ENCODE peak calls at places on chromosome 17, in nine cellular contexts. One of them, this sample, is unnamed.

GRCh38 chr17:61645898-61646297 is 54.9 kb upstream of the NACA2 start:
- DNase-seq in stimulated activated CD4-positive, alpha-beta T cell treated with anti-CD3 and anti-CD28 coated beads, Interleukin-12 subunit alpha, Interleukin-12 subunit beta, amount 100 ng/mL, for 4 hours: no peak
- DNase-seq in mesenchymal stem cell: no peak
- DNase-seq in colonic mucosa: no peak
- DNase-seq in thoracic aorta: no peak
- DNase-seq in HTR-8/SVneo: no peak
- DNase-seq in bronchial epithelial cell: no peak
- DNase-seq in putamen: peak
- DNase-seq in HEK293T: no peak
- DNase-seq in this sample: no peak

GRCh38 chr17:50194441-50195195 is 6.8 kb downstream of the COL1A1 start:
- DNase-seq in stimulated activated CD4-positive, alpha-beta T cell treated with anti-CD3 and anti-CD28 coated beads, Interleukin-12 subunit alpha, Interleukin-12 subunit beta, amount 100 ng/mL, for 4 hours: no peak
- DNase-seq in mesenchymal stem cell: no peak
- DNase-seq in colonic mucosa: no peak
- DNase-seq in thoracic aorta: no peak
- DNase-seq in HTR-8/SVneo: no peak
- DNase-seq in bronchial epithelial cell: no peak
- DNase-seq in putamen: no peak
- DNase-seq in HEK293T: no peak
- DNase-seq in this sample: no peak

GRCh38 chr17:36975922-36976515 is 27.3 kb downstream of the AATF start:
- DNase-seq in stimulated activated CD4-positive, alpha-beta T cell treated with anti-CD3 and anti-CD28 coated beads, Interleukin-12 subunit alpha, Interleukin-12 subunit beta, amount 100 ng/mL, for 4 hours: no peak
- DNase-seq in mesenchymal stem cell: no peak
- DNase-seq in colonic mucosa: no peak
- DNase-seq in thoracic aorta: no peak
- DNase-seq in HTR-8/SVneo: no peak
- DNase-seq in bronchial epithelial cell: peak
- DNase-seq in putamen: no peak
- DNase-seq in HEK293T: no peak
- DNase-seq in this sample: no peak

GRCh38 chr17:8470447-8471047 is 34.9 kb downstream of the NDEL1 start:
- DNase-seq in stimulated activated CD4-positive, alpha-beta T cell treated with anti-CD3 and anti-CD28 coated beads, Interleukin-12 subunit alpha, Interleukin-12 subunit beta, amount 100 ng/mL, for 4 hours: no peak
- DNase-seq in mesenchymal stem cell: no peak
- DNase-seq in colonic mucosa: no peak
- DNase-seq in thoracic aorta: no peak
- DNase-seq in HTR-8/SVneo: no peak
- DNase-seq in bronchial epithelial cell: no peak
- DNase-seq in putamen: no peak
- DNase-seq in HEK293T: no peak
- DNase-seq in this sample: no peak

GRCh38 chr17:45137561-45138305 is 2.2 kb downstream of the ACBD4 start:
- DNase-seq in stimulated activated CD4-positive, alpha-beta T cell treated with anti-CD3 and anti-CD28 coated beads, Interleukin-12 subunit alpha, Interleukin-12 subunit beta, amount 100 ng/mL, for 4 hours: no peak
- DNase-seq in mesenchymal stem cell: no peak
- DNase-seq in colonic mucosa: peak
- DNase-seq in thoracic aorta: no peak
- DNase-seq in HTR-8/SVneo: no peak
- DNase-seq in bronchial epithelial cell: no peak
- DNase-seq in putamen: no peak
- DNase-seq in HEK293T: no peak
- DNase-seq in this sample: peak

GRCh38 chr17:71760062-71760720 is 360.6 kb upstream of the SOX9 start:
- DNase-seq in stimulated activated CD4-positive, alpha-beta T cell treated with anti-CD3 and anti-CD28 coated beads, Interleukin-12 subunit alpha, Interleukin-12 subunit beta, amount 100 ng/mL, for 4 hours: no peak
- DNase-seq in mesenchymal stem cell: peak
- DNase-seq in colonic mucosa: no peak
- DNase-seq in thoracic aorta: no peak
- DNase-seq in HTR-8/SVneo: no peak
- DNase-seq in bronchial epithelial cell: peak
- DNase-seq in putamen: no peak
- DNase-seq in HEK293T: no peak
- DNase-seq in this sample: no peak

GRCh38 chr17:3796110-3796821 is 4.7 kb downstream of the ITGAE start:
- DNase-seq in stimulated activated CD4-positive, alpha-beta T cell treated with anti-CD3 and anti-CD28 coated beads, Interleukin-12 subunit alpha, Interleukin-12 subunit beta, amount 100 ng/mL, for 4 hours: peak
- DNase-seq in mesenchymal stem cell: no peak
- DNase-seq in colonic mucosa: no peak
- DNase-seq in thoracic aorta: no peak
- DNase-seq in HTR-8/SVneo: no peak
- DNase-seq in bronchial epithelial cell: no peak
- DNase-seq in putamen: no peak
- DNase-seq in HEK293T: no peak
- DNase-seq in this sample: peak

GRCh38 chr17:63976702-63977101 is 4.0 kb upstream of the SCN4A start:
- DNase-seq in stimulated activated CD4-positive, alpha-beta T cell treated with anti-CD3 and anti-CD28 coated beads, Interleukin-12 subunit alpha, Interleukin-12 subunit beta, amount 100 ng/mL, for 4 hours: no peak
- DNase-seq in mesenchymal stem cell: no peak
- DNase-seq in colonic mucosa: no peak
- DNase-seq in thoracic aorta: no peak
- DNase-seq in HTR-8/SVneo: no peak
- DNase-seq in bronchial epithelial cell: no peak
- DNase-seq in putamen: no peak
- DNase-seq in HEK293T: no peak
- DNase-seq in this sample: no peak

GRCh38 chr17:42895185-42895555 is 5.4 kb upstream of the G6PC1 start:
- DNase-seq in stimulated activated CD4-positive, alpha-beta T cell treated with anti-CD3 and anti-CD28 coated beads, Interleukin-12 subunit alpha, Interleukin-12 subunit beta, amount 100 ng/mL, for 4 hours: no peak
- DNase-seq in mesenchymal stem cell: peak
- DNase-seq in colonic mucosa: peak
- DNase-seq in thoracic aorta: peak
- DNase-seq in HTR-8/SVneo: peak
- DNase-seq in bronchial epithelial cell: peak
- DNase-seq in putamen: no peak
- DNase-seq in HEK293T: no peak
- DNase-seq in this sample: peak

GRCh38 chr17:3766783-3767182 is 34.2 kb downstream of the ITGAE start:
- DNase-seq in stimulated activated CD4-positive, alpha-beta T cell treated with anti-CD3 and anti-CD28 coated beads, Interleukin-12 subunit alpha, Interleukin-12 subunit beta, amount 100 ng/mL, for 4 hours: no peak
- DNase-seq in mesenchymal stem cell: no peak
- DNase-seq in colonic mucosa: no peak
- DNase-seq in thoracic aorta: no peak
- DNase-seq in HTR-8/SVneo: no peak
- DNase-seq in bronchial epithelial cell: no peak
- DNase-seq in putamen: no peak
- DNase-seq in HEK293T: no peak
- DNase-seq in this sample: no peak

GRCh38 chr17:4678448-4679026 is 25.4 kb downstream of the PELP1 start:
- DNase-seq in stimulated activated CD4-positive, alpha-beta T cell treated with anti-CD3 and anti-CD28 coated beads, Interleukin-12 subunit alpha, Interleukin-12 subunit beta, amount 100 ng/mL, for 4 hours: no peak
- DNase-seq in mesenchymal stem cell: peak
- DNase-seq in colonic mucosa: no peak
- DNase-seq in thoracic aorta: no peak
- DNase-seq in HTR-8/SVneo: peak
- DNase-seq in bronchial epithelial cell: peak
- DNase-seq in putamen: no peak
- DNase-seq in HEK293T: no peak
- DNase-seq in this sample: no peak

GRCh38 chr17:35448214-35448898 is at the start of gene SLFN13:
- DNase-seq in stimulated activated CD4-positive, alpha-beta T cell treated with anti-CD3 and anti-CD28 coated beads, Interleukin-12 subunit alpha, Interleukin-12 subunit beta, amount 100 ng/mL, for 4 hours: peak
- DNase-seq in mesenchymal stem cell: peak
- DNase-seq in colonic mucosa: peak
- DNase-seq in thoracic aorta: no peak
- DNase-seq in HTR-8/SVneo: peak
- DNase-seq in bronchial epithelial cell: peak
- DNase-seq in putamen: no peak
- DNase-seq in HEK293T: no peak
- DNase-seq in this sample: peak

GRCh38 chr17:51640108-51640622 is 379.8 kb downstream of the UTP18 start:
- DNase-seq in stimulated activated CD4-positive, alpha-beta T cell treated with anti-CD3 and anti-CD28 coated beads, Interleukin-12 subunit alpha, Interleukin-12 subunit beta, amount 100 ng/mL, for 4 hours: no peak
- DNase-seq in mesenchymal stem cell: no peak
- DNase-seq in colonic mucosa: no peak
- DNase-seq in thoracic aorta: no peak
- DNase-seq in HTR-8/SVneo: no peak
- DNase-seq in bronchial epithelial cell: peak
- DNase-seq in putamen: no peak
- DNase-seq in HEK293T: peak
- DNase-seq in this sample: no peak

GRCh38 chr17:50257574-50258224 is 16.6 kb upstream of the TMEM92 start:
- DNase-seq in stimulated activated CD4-positive, alpha-beta T cell treated with anti-CD3 and anti-CD28 coated beads, Interleukin-12 subunit alpha, Interleukin-12 subunit beta, amount 100 ng/mL, for 4 hours: no peak
- DNase-seq in mesenchymal stem cell: no peak
- DNase-seq in colonic mucosa: no peak
- DNase-seq in thoracic aorta: no peak
- DNase-seq in HTR-8/SVneo: no peak
- DNase-seq in bronchial epithelial cell: no peak
- DNase-seq in putamen: no peak
- DNase-seq in HEK293T: peak
- DNase-seq in this sample: no peak

GRCh38 chr17:71975331-71975801 is 145.5 kb upstream of the SOX9 start:
- DNase-seq in stimulated activated CD4-positive, alpha-beta T cell treated with anti-CD3 and anti-CD28 coated beads, Interleukin-12 subunit alpha, Interleukin-12 subunit beta, amount 100 ng/mL, for 4 hours: no peak
- DNase-seq in mesenchymal stem cell: no peak
- DNase-seq in colonic mucosa: peak
- DNase-seq in thoracic aorta: peak
- DNase-seq in HTR-8/SVneo: peak
- DNase-seq in bronchial epithelial cell: no peak
- DNase-seq in putamen: no peak
- DNase-seq in HEK293T: no peak
- DNase-seq in this sample: peak

GRCh38 chr17:74649909-74650308 is 26.4 kb upstream of the CD300E start:
- DNase-seq in stimulated activated CD4-positive, alpha-beta T cell treated with anti-CD3 and anti-CD28 coated beads, Interleukin-12 subunit alpha, Interleukin-12 subunit beta, amount 100 ng/mL, for 4 hours: no peak
- DNase-seq in mesenchymal stem cell: no peak
- DNase-seq in colonic mucosa: no peak
- DNase-seq in thoracic aorta: no peak
- DNase-seq in HTR-8/SVneo: no peak
- DNase-seq in bronchial epithelial cell: no peak
- DNase-seq in putamen: no peak
- DNase-seq in HEK293T: no peak
- DNase-seq in this sample: no peak

GRCh38 chr17:43215341-43215740 is 3.7 kb downstream of the TMEM106A start:
- DNase-seq in stimulated activated CD4-positive, alpha-beta T cell treated with anti-CD3 and anti-CD28 coated beads, Interleukin-12 subunit alpha, Interleukin-12 subunit beta, amount 100 ng/mL, for 4 hours: no peak
- DNase-seq in mesenchymal stem cell: no peak
- DNase-seq in colonic mucosa: no peak
- DNase-seq in thoracic aorta: no peak
- DNase-seq in HTR-8/SVneo: no peak
- DNase-seq in bronchial epithelial cell: no peak
- DNase-seq in putamen: no peak
- DNase-seq in HEK293T: no peak
- DNase-seq in this sample: no peak

GRCh38 chr17:40528692-40529417 is 27.4 kb upstream of the TNS4 start:
- DNase-seq in stimulated activated CD4-positive, alpha-beta T cell treated with anti-CD3 and anti-CD28 coated beads, Interleukin-12 subunit alpha, Interleukin-12 subunit beta, amount 100 ng/mL, for 4 hours: no peak
- DNase-seq in mesenchymal stem cell: no peak
- DNase-seq in colonic mucosa: no peak
- DNase-seq in thoracic aorta: no peak
- DNase-seq in HTR-8/SVneo: no peak
- DNase-seq in bronchial epithelial cell: no peak
- DNase-seq in putamen: no peak
- DNase-seq in HEK293T: no peak
- DNase-seq in this sample: no peak

GRCh38 chr17:73356561-73357170 is 44.9 kb upstream of the CDC42EP4 start:
- DNase-seq in stimulated activated CD4-positive, alpha-beta T cell treated with anti-CD3 and anti-CD28 coated beads, Interleukin-12 subunit alpha, Interleukin-12 subunit beta, amount 100 ng/mL, for 4 hours: no peak
- DNase-seq in mesenchymal stem cell: no peak
- DNase-seq in colonic mucosa: no peak
- DNase-seq in thoracic aorta: no peak
- DNase-seq in HTR-8/SVneo: no peak
- DNase-seq in bronchial epithelial cell: no peak
- DNase-seq in putamen: no peak
- DNase-seq in HEK293T: no peak
- DNase-seq in this sample: no peak

GRCh38 chr17:77837917-77838316 is 120.6 kb upstream of the TNRC6C start:
- DNase-seq in stimulated activated CD4-positive, alpha-beta T cell treated with anti-CD3 and anti-CD28 coated beads, Interleukin-12 subunit alpha, Interleukin-12 subunit beta, amount 100 ng/mL, for 4 hours: no peak
- DNase-seq in mesenchymal stem cell: no peak
- DNase-seq in colonic mucosa: no peak
- DNase-seq in thoracic aorta: no peak
- DNase-seq in HTR-8/SVneo: no peak
- DNase-seq in bronchial epithelial cell: no peak
- DNase-seq in putamen: no peak
- DNase-seq in HEK293T: no peak
- DNase-seq in this sample: no peak

GRCh38 chr17:17304521-17304985 is 1.4 kb downstream of the NT5M start:
- DNase-seq in stimulated activated CD4-positive, alpha-beta T cell treated with anti-CD3 and anti-CD28 coated beads, Interleukin-12 subunit alpha, Interleukin-12 subunit beta, amount 100 ng/mL, for 4 hours: no peak
- DNase-seq in mesenchymal stem cell: no peak
- DNase-seq in colonic mucosa: no peak
- DNase-seq in thoracic aorta: no peak
- DNase-seq in HTR-8/SVneo: no peak
- DNase-seq in bronchial epithelial cell: no peak
- DNase-seq in putamen: no peak
- DNase-seq in HEK293T: no peak
- DNase-seq in this sample: no peak

GRCh38 chr17:56629450-56630187 is 36.1 kb downstream of the NOG start:
- DNase-seq in stimulated activated CD4-positive, alpha-beta T cell treated with anti-CD3 and anti-CD28 coated beads, Interleukin-12 subunit alpha, Interleukin-12 subunit beta, amount 100 ng/mL, for 4 hours: no peak
- DNase-seq in mesenchymal stem cell: peak
- DNase-seq in colonic mucosa: no peak
- DNase-seq in thoracic aorta: no peak
- DNase-seq in HTR-8/SVneo: peak
- DNase-seq in bronchial epithelial cell: peak
- DNase-seq in putamen: no peak
- DNase-seq in HEK293T: peak
- DNase-seq in this sample: no peak

GRCh38 chr17:18120461-18121053 is 12.0 kb downstream of the MYO15A start:
- DNase-seq in stimulated activated CD4-positive, alpha-beta T cell treated with anti-CD3 and anti-CD28 coated beads, Interleukin-12 subunit alpha, Interleukin-12 subunit beta, amount 100 ng/mL, for 4 hours: no peak
- DNase-seq in mesenchymal stem cell: no peak
- DNase-seq in colonic mucosa: no peak
- DNase-seq in thoracic aorta: no peak
- DNase-seq in HTR-8/SVneo: no peak
- DNase-seq in bronchial epithelial cell: no peak
- DNase-seq in putamen: no peak
- DNase-seq in HEK293T: no peak
- DNase-seq in this sample: no peak

GRCh38 chr17:57043276-57043675 is 41.8 kb upstream of the AKAP1 start:
- DNase-seq in stimulated activated CD4-positive, alpha-beta T cell treated with anti-CD3 and anti-CD28 coated beads, Interleukin-12 subunit alpha, Interleukin-12 subunit beta, amount 100 ng/mL, for 4 hours: no peak
- DNase-seq in mesenchymal stem cell: no peak
- DNase-seq in colonic mucosa: peak
- DNase-seq in thoracic aorta: no peak
- DNase-seq in HTR-8/SVneo: no peak
- DNase-seq in bronchial epithelial cell: no peak
- DNase-seq in putamen: no peak
- DNase-seq in HEK293T: no peak
- DNase-seq in this sample: no peak

GRCh38 chr17:21199856-21200255 is 14.1 kb downstream of the TMEM11 start:
- DNase-seq in stimulated activated CD4-positive, alpha-beta T cell treated with anti-CD3 and anti-CD28 coated beads, Interleukin-12 subunit alpha, Interleukin-12 subunit beta, amount 100 ng/mL, for 4 hours: no peak
- DNase-seq in mesenchymal stem cell: no peak
- DNase-seq in colonic mucosa: no peak
- DNase-seq in thoracic aorta: no peak
- DNase-seq in HTR-8/SVneo: no peak
- DNase-seq in bronchial epithelial cell: no peak
- DNase-seq in putamen: no peak
- DNase-seq in HEK293T: no peak
- DNase-seq in this sample: no peak

GRCh38 chr17:76915840-76916510 is 47.8 kb downstream of the MGAT5B start:
- DNase-seq in stimulated activated CD4-positive, alpha-beta T cell treated with anti-CD3 and anti-CD28 coated beads, Interleukin-12 subunit alpha, Interleukin-12 subunit beta, amount 100 ng/mL, for 4 hours: no peak
- DNase-seq in mesenchymal stem cell: no peak
- DNase-seq in colonic mucosa: no peak
- DNase-seq in thoracic aorta: no peak
- DNase-seq in HTR-8/SVneo: no peak
- DNase-seq in bronchial epithelial cell: no peak
- DNase-seq in putamen: no peak
- DNase-seq in HEK293T: no peak
- DNase-seq in this sample: no peak

GRCh38 chr17:80719449-80719848 is 174.8 kb downstream of the RPTOR start:
- DNase-seq in stimulated activated CD4-positive, alpha-beta T cell treated with anti-CD3 and anti-CD28 coated beads, Interleukin-12 subunit alpha, Interleukin-12 subunit beta, amount 100 ng/mL, for 4 hours: no peak
- DNase-seq in mesenchymal stem cell: no peak
- DNase-seq in colonic mucosa: no peak
- DNase-seq in thoracic aorta: no peak
- DNase-seq in HTR-8/SVneo: no peak
- DNase-seq in bronchial epithelial cell: no peak
- DNase-seq in putamen: no peak
- DNase-seq in HEK293T: no peak
- DNase-seq in this sample: no peak

GRCh38 chr17:82212331-82213250 is at the start of gene CCDC57:
- DNase-seq in stimulated activated CD4-positive, alpha-beta T cell treated with anti-CD3 and anti-CD28 coated beads, Interleukin-12 subunit alpha, Interleukin-12 subunit beta, amount 100 ng/mL, for 4 hours: peak
- DNase-seq in mesenchymal stem cell: peak
- DNase-seq in colonic mucosa: peak
- DNase-seq in thoracic aorta: no peak
- DNase-seq in HTR-8/SVneo: peak
- DNase-seq in bronchial epithelial cell: peak
- DNase-seq in putamen: peak
- DNase-seq in HEK293T: peak
- DNase-seq in this sample: peak

GRCh38 chr17:61442878-61443474 is 9.2 kb upstream of the TBX4 start:
- DNase-seq in stimulated activated CD4-positive, alpha-beta T cell treated with anti-CD3 and anti-CD28 coated beads, Interleukin-12 subunit alpha, Interleukin-12 subunit beta, amount 100 ng/mL, for 4 hours: no peak
- DNase-seq in mesenchymal stem cell: no peak
- DNase-seq in colonic mucosa: no peak
- DNase-seq in thoracic aorta: no peak
- DNase-seq in HTR-8/SVneo: no peak
- DNase-seq in bronchial epithelial cell: no peak
- DNase-seq in putamen: no peak
- DNase-seq in HEK293T: peak
- DNase-seq in this sample: no peak

GRCh38 chr17:49204521-49204920 is 5.9 kb downstream of the GNGT2 start:
- DNase-seq in stimulated activated CD4-positive, alpha-beta T cell treated with anti-CD3 and anti-CD28 coated beads, Interleukin-12 subunit alpha, Interleukin-12 subunit beta, amount 100 ng/mL, for 4 hours: no peak
- DNase-seq in mesenchymal stem cell: no peak
- DNase-seq in colonic mucosa: no peak
- DNase-seq in thoracic aorta: no peak
- DNase-seq in HTR-8/SVneo: no peak
- DNase-seq in bronchial epithelial cell: no peak
- DNase-seq in putamen: no peak
- DNase-seq in HEK293T: no peak
- DNase-seq in this sample: no peak

GRCh38 chr17:75151893-75152292 is 2.4 kb downstream of the JPT1 start:
- DNase-seq in stimulated activated CD4-positive, alpha-beta T cell treated with anti-CD3 and anti-CD28 coated beads, Interleukin-12 subunit alpha, Interleukin-12 subunit beta, amount 100 ng/mL, for 4 hours: no peak
- DNase-seq in mesenchymal stem cell: peak
- DNase-seq in colonic mucosa: no peak
- DNase-seq in thoracic aorta: no peak
- DNase-seq in HTR-8/SVneo: no peak
- DNase-seq in bronchial epithelial cell: no peak
- DNase-seq in putamen: no peak
- DNase-seq in HEK293T: no peak
- DNase-seq in this sample: no peak